ENCODE peak calls at places on chromosomes 1 and 21, in nine cellular contexts. T, J, I, M, H, C, P, X and Z are unnamed samples.
A peak's percentile ranks its signal among the peaks of the same experiment; 100 is the strongest.

GRCh38 chr1:6347641-6348487 is 45.7 kb downstream of the ACOT7 start:
- DNase-seq in T (peak; percentile 68), J (no peak), I (no peak), M (peak; percentile 60), H (peak; percentile 68), C (no peak), P (peak; percentile 57), X (no peak), Z (no peak)

GRCh38 chr1:228899421-228899956 is 164.2 kb downstream of the RHOU start:
- DNase-seq in T (no peak), J (no peak), I (no peak), M (no peak), H (no peak), C (no peak), P (no peak), X (no peak), Z (no peak)

GRCh38 chr1:207223162-207223561 is 98.3 kb upstream of the CD55 start:
- DNase-seq in T (no peak), J (no peak), I (no peak), M (no peak), H (no peak), C (no peak), P (no peak), X (no peak), Z (no peak)

GRCh38 chr21:42056996-42057689 is 14.0 kb upstream of the UMODL1 start:
- DNase-seq in T (no peak), J (no peak), I (peak; percentile 66), M (no peak), H (no peak), C (no peak), P (no peak), X (peak; percentile 71), Z (no peak)

GRCh38 chr21:45377866-45378257 is 27.1 kb upstream of the COL18A1 start:
- DNase-seq in T (no peak), J (no peak), I (peak; percentile 15), M (no peak), H (no peak), C (no peak), P (no peak), X (no peak), Z (no peak)

GRCh38 chr21:46041183-46041582 is 56.7 kb upstream of the COL6A2 start:
- DNase-seq in T (no peak), J (no peak), I (no peak), M (no peak), H (no peak), C (no peak), P (no peak), X (no peak), Z (no peak)

GRCh38 chr1:205263580-205264190 is 35.9 kb downstream of the TMCC2 start:
- DNase-seq in T (no peak), J (peak; percentile 24), I (no peak), M (no peak), H (no peak), C (no peak), P (no peak), X (no peak), Z (no peak)

GRCh38 chr1:91282695-91283420 is 121.8 kb downstream of the HFM1 start:
- DNase-seq in T (peak; percentile 42), J (peak; percentile 66), I (no peak), M (peak; percentile 22), H (peak; percentile 34), C (peak; percentile 26), P (peak; percentile 2), X (peak; percentile 75), Z (peak; percentile 57)

GRCh38 chr1:181488884-181489283 is 5.6 kb downstream of the CACNA1E start:
- DNase-seq in T (no peak), J (no peak), I (no peak), M (no peak), H (no peak), C (no peak), P (no peak), X (no peak), Z (no peak)

GRCh38 chr1:232978091-232978634 is 27.8 kb downstream of the NTPCR start:
- DNase-seq in T (no peak), J (no peak), I (no peak), M (no peak), H (peak; percentile 33), C (no peak), P (no peak), X (no peak), Z (no peak)

GRCh38 chr21:26169611-26170470 is 729 bp downstream of the APP start:
- DNase-seq in T (peak; percentile 0), J (peak; percentile 39), I (peak; percentile 85), M (peak; percentile 17), H (peak; percentile 34), C (peak; percentile 7), P (peak; percentile 19), X (peak; percentile 31), Z (no peak)

GRCh38 chr1:206682111-206682510 is 2.6 kb upstream of the MAPKAPK2 start:
- DNase-seq in T (no peak), J (no peak), I (no peak), M (no peak), H (no peak), C (no peak), P (no peak), X (no peak), Z (no peak)

GRCh38 chr1:45995298-45995697 is 137.1 kb downstream of the PIK3R3 start:
- DNase-seq in T (no peak), J (peak; percentile 15), I (no peak), M (no peak), H (no peak), C (no peak), P (no peak), X (no peak), Z (no peak)

GRCh38 chr1:86471296-86471695 is 2.6 kb downstream of the CLCA1 start:
- DNase-seq in T (no peak), J (no peak), I (no peak), M (no peak), H (no peak), C (no peak), P (no peak), X (no peak), Z (no peak)

GRCh38 chr1:235415008-235415904 is 48.0 kb downstream of the TBCE start:
- DNase-seq in T (peak; percentile 57), J (peak; percentile 79), I (no peak), M (peak; percentile 46), H (peak; percentile 56), C (peak; percentile 7), P (peak; percentile 42), X (peak; percentile 67), Z (peak; percentile 36)

GRCh38 chr1:94417702-94417961 is 557 bp upstream of the ABCD3 start:
- DNase-seq in T (no peak), J (no peak), I (no peak), M (no peak), H (no peak), C (no peak), P (no peak), X (no peak), Z (no peak)

GRCh38 chr21:33968082-33968997 is 52.7 kb upstream of the ATP5PO start:
- DNase-seq in T (no peak), J (peak; percentile 84), I (no peak), M (no peak), H (peak; percentile 38), C (no peak), P (no peak), X (peak; percentile 69), Z (peak; percentile 90)

GRCh38 chr1:210437111-210437510 is 108.4 kb downstream of the HHAT start:
- DNase-seq in T (no peak), J (no peak), I (no peak), M (no peak), H (no peak), C (no peak), P (no peak), X (no peak), Z (no peak)

GRCh38 chr1:101235696-101236545 is 898 bp upstream of the S1PR1 start:
- DNase-seq in T (peak; percentile 62), J (peak; percentile 33), I (peak; percentile 77), M (peak; percentile 66), H (peak; percentile 68), C (peak; percentile 40), P (peak; percentile 67), X (peak; percentile 42), Z (no peak)

GRCh38 chr1:189151361-189151760 is 1326.3 kb downstream of the BRINP3 start:
- DNase-seq in T (no peak), J (no peak), I (no peak), M (no peak), H (no peak), C (no peak), P (no peak), X (no peak), Z (no peak)

GRCh38 chr21:43984905-43985689 is 27.0 kb upstream of the TRAPPC10 start:
- DNase-seq in T (no peak), J (peak; percentile 6), I (peak; percentile 15), M (no peak), H (no peak), C (no peak), P (no peak), X (no peak), Z (no peak)

GRCh38 chr1:209720826-209721225 is 16.2 kb downstream of the HSD11B1 start:
- DNase-seq in T (no peak), J (peak; percentile 13), I (no peak), M (no peak), H (no peak), C (no peak), P (no peak), X (no peak), Z (no peak)

GRCh38 chr1:53508991-53509663 is 49.9 kb downstream of the DMRTB1 start:
- DNase-seq in T (no peak), J (no peak), I (peak; percentile 90), M (no peak), H (peak; percentile 14), C (no peak), P (no peak), X (no peak), Z (no peak)

GRCh38 chr21:37145635-37146111 is 72.6 kb downstream of the TTC3 start:
- DNase-seq in T (no peak), J (no peak), I (no peak), M (no peak), H (no peak), C (no peak), P (no peak), X (no peak), Z (no peak)

GRCh38 chr1:203167026-203167912 is 8.4 kb downstream of the MYBPH start:
- DNase-seq in T (no peak), J (no peak), I (peak; percentile 67), M (no peak), H (no peak), C (no peak), P (no peak), X (no peak), Z (no peak)

GRCh38 chr1:172117800-172118199 is 276.5 kb downstream of the DNM3 start:
- DNase-seq in T (peak; percentile 38), J (no peak), I (no peak), M (no peak), H (peak; percentile 27), C (no peak), P (peak; percentile 9), X (no peak), Z (no peak)

GRCh38 chr1:26281091-26281958 is 1.4 kb downstream of the SH3BGRL3 start:
- DNase-seq in T (no peak), J (no peak), I (no peak), M (no peak), H (no peak), C (no peak), P (no peak), X (no peak), Z (no peak)

GRCh38 chr1:93979718-93980319 is 70.6 kb upstream of the GCLM start:
- DNase-seq in T (no peak), J (peak; percentile 84), I (peak; percentile 45), M (no peak), H (no peak), C (no peak), P (no peak), X (no peak), Z (no peak)

GRCh38 chr1:17798799-17799382 is 43.8 kb downstream of the ACTL8 start:
- DNase-seq in T (no peak), J (no peak), I (no peak), M (no peak), H (no peak), C (no peak), P (no peak), X (no peak), Z (no peak)